ENCODE peak calls at places on chromosomes 7 and 10, in six cellular contexts. L is H9, I is neural crest cell, F is RWPE1, G is hepatocyte, K is cardiac fibroblast. C is an unnamed sample.

GRCh38 chr7:1798191-1798590 is 128.1 kb downstream of the ELFN1 start:
- DNase-seq in L (no peak), I (no peak), F (no peak), G (no peak), K (no peak), C (no peak)

GRCh38 chr10:72593963-72594362 is 31.9 kb downstream of the MICU1 start:
- DNase-seq in L (no peak), I (no peak), F (no peak), G (no peak), K (peak), C (no peak)

GRCh38 chr7:12161146-12161545 is 49.9 kb upstream of the TMEM106B start:
- DNase-seq in L (no peak), I (no peak), F (no peak), G (no peak), K (no peak), C (peak)

GRCh38 chr7:94509264-94509878 is at the start of gene CASD1:
- DNase-seq in L (peak), I (peak), F (peak), G (no peak), K (peak), C (peak)

GRCh38 chr7:20435305-20435704 is 104.6 kb downstream of the ITGB8 start:
- DNase-seq in L (no peak), I (no peak), F (no peak), G (no peak), K (peak), C (peak)

GRCh38 chr10:124176309-124177179 is 83.1 kb upstream of the CHST15 start:
- DNase-seq in L (no peak), I (no peak), F (no peak), G (no peak), K (peak), C (no peak)

GRCh38 chr10:96319754-96320514 is 15.7 kb downstream of the DNTT start:
- DNase-seq in L (no peak), I (no peak), F (no peak), G (no peak), K (no peak), C (peak)

GRCh38 chr10:12212454-12212853 is 16.5 kb downstream of the CDC123 start:
- DNase-seq in L (no peak), I (no peak), F (no peak), G (no peak), K (no peak), C (no peak)

GRCh38 chr7:4169505-4169904 is 512.6 kb upstream of the FOXK1 start:
- DNase-seq in L (no peak), I (no peak), F (peak), G (peak), K (no peak), C (no peak)

GRCh38 chr10:97427571-97428179 is 1.7 kb downstream of the PGAM1 start:
- DNase-seq in L (peak), I (no peak), F (no peak), G (peak), K (peak), C (peak)

GRCh38 chr10:2048337-2048973 is 311.1 kb upstream of the ADARB2 start:
- DNase-seq in L (no peak), I (no peak), F (no peak), G (no peak), K (no peak), C (no peak)

GRCh38 chr10:47248436-47249090 is 51.4 kb upstream of the GDF10 start:
- DNase-seq in L (peak), I (no peak), F (no peak), G (no peak), K (no peak), C (no peak)

GRCh38 chr7:151060416-151061234 is 1.2 kb downstream of the SLC4A2 start:
- DNase-seq in L (no peak), I (no peak), F (peak), G (peak), K (peak), C (peak)

GRCh38 chr7:151058766-151059361 is 525 bp upstream of the SLC4A2 start:
- DNase-seq in L (peak), I (no peak), F (peak), G (peak), K (peak), C (peak)

GRCh38 chr7:151060113-151060415 is 675 bp downstream of the SLC4A2 start:
- DNase-seq in L (peak), I (no peak), F (peak), G (no peak), K (no peak), C (no peak)

GRCh38 chr7:151057989-151058765 is 480 bp upstream of the CDK5 start:
- DNase-seq in L (peak), I (peak), F (peak), G (peak), K (peak), C (peak)

DNA sequence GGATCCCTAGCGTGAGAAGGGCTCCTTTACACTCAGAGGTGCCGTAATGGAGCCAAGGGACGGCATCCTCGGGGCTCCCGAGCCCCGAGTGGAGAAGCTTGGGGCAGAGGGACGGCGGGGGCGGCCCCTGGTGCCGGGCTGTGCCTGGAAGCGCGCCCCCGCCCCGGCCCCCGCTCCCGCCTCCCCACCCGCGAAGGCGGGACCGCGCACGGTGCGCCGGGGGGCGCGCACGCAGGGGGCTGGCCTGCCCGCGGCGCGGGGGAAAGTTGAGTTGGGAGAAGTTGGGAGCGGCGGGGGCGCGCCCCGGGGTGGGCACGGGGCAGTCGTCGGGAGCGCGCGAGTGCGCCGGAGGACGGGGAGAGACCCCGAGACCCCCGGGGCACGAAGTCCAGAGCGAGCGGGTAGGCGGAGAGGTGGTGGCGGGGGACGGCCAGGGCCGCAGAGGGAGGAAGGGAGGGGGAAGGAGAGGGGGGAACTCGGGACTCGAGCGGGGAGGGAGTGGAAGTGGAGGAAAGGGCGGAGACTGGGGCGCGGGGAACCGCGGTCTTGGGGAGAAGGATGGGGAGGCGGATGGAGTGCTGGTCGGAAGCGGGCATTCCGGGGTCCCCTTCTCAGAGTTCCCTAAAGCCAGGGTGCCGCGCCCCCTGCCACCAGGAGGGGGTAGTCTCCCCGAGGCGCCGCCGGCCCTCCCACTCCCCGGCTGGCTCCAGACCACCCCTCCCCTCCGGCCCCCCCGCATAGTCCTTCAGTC is at the start of gene SLC4A2:
- DNase-seq in L (peak), I (peak), F (peak), G (peak), K (peak), C (peak)
- TF ChIP-seq CTCF in L (peak), I (peak), F (peak), G (peak), K (peak), C (peak)

GRCh38 chr10:22770270-22770669 is 55.9 kb upstream of the PIP4K2A start:
- DNase-seq in L (no peak), I (no peak), F (no peak), G (no peak), K (no peak), C (no peak)
- TF ChIP-seq CTCF in L (no peak), I (no peak), F (no peak), G (no peak), K (no peak), C (no peak)

GRCh38 chr10:60877777-60878120 is 66.2 kb downstream of the RHOBTB1 start:
- DNase-seq in L (no peak), I (no peak), F (no peak), G (no peak), K (no peak), C (no peak)

GRCh38 chr10:60877066-60877776 is 66.8 kb downstream of the RHOBTB1 start:
- DNase-seq in L (no peak), I (no peak), F (no peak), G (no peak), K (no peak), C (no peak)

GRCh38 chr10:60878224-60878623 is 65.8 kb downstream of the RHOBTB1 start:
- DNase-seq in L (no peak), I (no peak), F (no peak), G (no peak), K (no peak), C (no peak)

DNA sequence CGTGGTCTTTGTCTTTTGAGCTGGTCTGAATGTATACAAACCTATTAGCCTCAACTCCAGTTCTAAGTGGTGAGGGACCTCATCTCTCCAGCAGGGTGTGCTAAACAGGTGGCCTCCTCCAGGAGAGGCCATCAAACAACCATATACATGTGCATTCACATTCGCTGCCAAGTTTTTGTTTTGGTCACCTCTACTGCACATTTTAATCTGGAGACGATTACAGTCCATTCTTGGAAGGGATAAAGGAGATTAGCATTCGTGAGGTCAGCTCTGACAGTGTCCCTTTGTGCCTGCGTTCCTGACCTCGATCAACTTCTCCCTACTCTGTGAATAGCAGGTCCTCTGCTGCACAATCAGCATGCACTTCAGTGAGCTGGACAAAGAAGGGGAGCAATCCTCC is 60.8 kb downstream of the RHOBTB1 start:
- DNase-seq in L (no peak), I (no peak), F (peak), G (peak), K (peak), C (peak)
- TF ChIP-seq CTCF in L (peak), I (peak), F (no peak), G (peak), K (peak), C (peak)

GRCh38 chr7:29748286-29749099 is 57.8 kb upstream of the WIPF3 start:
- DNase-seq in L (no peak), I (no peak), F (peak), G (peak), K (peak), C (peak)
- TF ChIP-seq CTCF in L (peak), I (peak), F (peak), G (peak), K (peak), C (peak)

GRCh38 chr10:35913628-35914027 is 271.5 kb upstream of the FZD8 start:
- DNase-seq in L (no peak), I (no peak), F (peak), G (no peak), K (peak), C (peak)

GRCh38 chr10:35912615-35913170 is 270.6 kb upstream of the FZD8 start:
- DNase-seq in L (no peak), I (no peak), F (peak), G (peak), K (peak), C (peak)

GRCh38 chr10:35921866-35922265 is 279.8 kb upstream of the FZD8 start:
- DNase-seq in L (no peak), I (no peak), F (no peak), G (no peak), K (no peak), C (no peak)

GRCh38 chr10:35911954-35912353 is 269.9 kb upstream of the FZD8 start:
- DNase-seq in L (no peak), I (no peak), F (no peak), G (no peak), K (no peak), C (no peak)

GRCh38 chr10:35916791-35917190 is 274.7 kb upstream of the FZD8 start:
- DNase-seq in L (no peak), I (no peak), F (peak), G (no peak), K (no peak), C (no peak)
- TF ChIP-seq CTCF in L (peak), I (no peak), F (no peak), G (peak), K (no peak), C (peak)

GRCh38 chr10:60448246-60448645 is 58.6 kb upstream of the ANK3 start:
- DNase-seq in L (no peak), I (no peak), F (no peak), G (no peak), K (no peak), C (no peak)

GRCh38 chr10:60441515-60441914 is 51.8 kb upstream of the ANK3 start:
- DNase-seq in L (no peak), I (no peak), F (peak), G (no peak), K (peak), C (peak)

GRCh38 chr10:60446855-60447254 is 57.2 kb upstream of the ANK3 start:
- DNase-seq in L (no peak), I (no peak), F (no peak), G (no peak), K (peak), C (no peak)

GRCh38 chr10:60446070-60446833 is 56.6 kb upstream of the ANK3 start:
- DNase-seq in L (no peak), I (no peak), F (no peak), G (no peak), K (peak), C (peak)

DNA sequence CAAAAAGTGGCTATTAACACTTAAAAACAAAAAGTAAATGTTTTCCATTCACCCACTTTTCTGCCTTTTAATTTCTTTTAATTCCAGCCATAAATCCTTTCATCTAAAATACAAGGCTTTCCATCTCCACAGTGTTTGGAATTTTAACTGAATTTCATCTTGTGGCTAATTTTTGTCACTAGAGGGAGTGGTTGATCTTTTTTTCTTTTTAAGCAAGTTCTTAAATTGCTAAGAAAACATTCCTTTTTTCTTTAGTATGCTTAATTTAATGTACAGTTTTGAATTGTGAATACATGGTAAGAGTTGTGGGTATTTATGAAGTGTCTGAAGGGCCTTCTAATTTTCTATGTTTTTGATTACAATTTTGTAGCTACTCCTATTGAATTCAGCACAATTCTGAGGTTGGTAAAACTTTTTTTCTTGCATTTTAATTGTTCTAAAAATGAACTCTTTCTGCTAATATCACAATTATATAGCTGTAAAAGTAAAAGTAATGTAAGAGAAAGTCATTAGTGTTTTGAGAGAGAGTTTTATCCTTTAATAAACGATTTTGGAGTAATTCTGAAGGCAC is 54.9 kb upstream of the ANK3 start:
- DNase-seq in L (no peak), I (no peak), F (no peak), G (no peak), K (peak), C (peak)
- TF ChIP-seq CTCF in L (peak), I (peak), F (peak), G (peak), K (peak), C (peak)

DNA sequence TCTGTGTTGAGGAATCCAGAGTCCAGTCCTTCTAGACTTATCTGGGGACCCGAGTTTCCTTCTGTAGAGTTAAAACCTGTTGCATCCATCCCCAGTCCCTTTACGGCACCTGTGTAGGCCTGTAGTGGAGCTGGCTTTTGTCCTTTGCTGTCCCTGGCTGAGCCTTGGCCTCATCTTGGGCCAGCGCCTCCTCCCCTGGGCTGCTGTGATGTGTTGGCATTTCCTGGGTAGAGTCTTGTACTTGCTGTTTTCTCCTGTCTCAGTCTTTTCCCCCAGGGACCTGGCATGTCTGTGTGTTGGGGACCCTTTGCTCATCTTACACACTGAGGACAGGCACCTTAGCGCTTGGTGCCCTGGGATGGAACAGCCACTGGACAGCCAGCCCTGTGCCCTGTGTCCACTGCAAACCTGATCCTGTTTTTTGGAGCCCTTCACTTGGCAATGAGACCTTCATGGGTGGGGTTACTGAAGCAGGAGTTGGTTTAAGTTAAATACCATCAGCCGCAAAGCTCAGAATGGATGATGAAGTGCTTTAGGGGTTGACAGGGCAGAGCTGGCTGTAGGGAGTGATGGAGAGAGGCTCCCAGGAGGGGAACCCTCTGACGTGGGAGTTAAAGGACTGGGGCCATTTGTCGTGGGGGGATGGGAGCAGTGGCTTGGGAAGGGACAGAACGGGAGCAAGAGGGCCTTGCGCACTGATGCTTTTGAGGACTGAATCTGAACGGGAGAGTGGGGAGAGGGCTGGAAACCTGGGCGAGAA is 50.9 kb downstream of the CUX1 start:
- DNase-seq in L (no peak), I (no peak), F (no peak), G (no peak), K (no peak), C (no peak)
- TF ChIP-seq CTCF in L (no peak), I (no peak), F (no peak), G (no peak), K (no peak), C (no peak)

GRCh38 chr7:117071597-117071996 is 118.3 kb downstream of the ST7 start:
- DNase-seq in L (no peak), I (no peak), F (no peak), G (no peak), K (no peak), C (no peak)

GRCh38 chr7:117069379-117069778 is 116.1 kb downstream of the ST7 start:
- DNase-seq in L (no peak), I (no peak), F (no peak), G (no peak), K (no peak), C (no peak)

GRCh38 chr7:117075934-117076333 is 122.6 kb downstream of the ST7 start:
- DNase-seq in L (no peak), I (no peak), F (no peak), G (no peak), K (no peak), C (no peak)

GRCh38 chr7:117074378-117074777 is 121.1 kb downstream of the ST7 start:
- DNase-seq in L (no peak), I (no peak), F (no peak), G (no peak), K (no peak), C (no peak)

GRCh38 chr7:117072620-117073118 is 119.4 kb downstream of the ST7 start:
- DNase-seq in L (no peak), I (no peak), F (no peak), G (no peak), K (peak), C (peak)
- TF ChIP-seq CTCF in L (no peak), I (no peak), F (no peak), G (no peak), K (no peak), C (no peak)

GRCh38 chr7:64651203-64651602 is 14.7 kb upstream of the ZNF107 start:
- DNase-seq in L (no peak), I (no peak), F (no peak), G (no peak), K (no peak), C (no peak)

GRCh38 chr7:64655811-64656210 is 10.1 kb upstream of the ZNF107 start:
- DNase-seq in L (no peak), I (no peak), F (no peak), G (no peak), K (no peak), C (no peak)

GRCh38 chr7:64653721-64654401 is 12.1 kb upstream of the ZNF107 start:
- DNase-seq in L (no peak), I (no peak), F (no peak), G (no peak), K (no peak), C (no peak)

GRCh38 chr7:64654796-64655548 is 11.0 kb upstream of the ZNF107 start:
- DNase-seq in L (no peak), I (no peak), F (no peak), G (no peak), K (no peak), C (no peak)

GRCh38 chr7:64651632-64652165 is 14.2 kb upstream of the ZNF107 start:
- DNase-seq in L (no peak), I (no peak), F (no peak), G (no peak), K (no peak), C (no peak)
- TF ChIP-seq CTCF in L (no peak), I (no peak), F (no peak), G (no peak), K (no peak), C (no peak)